ENCODE peak calls at places on chromosome 11, in four cellular contexts. One of them, this sample, is unnamed. For H3K4me1, the result is how much of the 10 kb centered on the place peaks cover.

GRCh38 chr11:65912840-65913239 is 6.0 kb downstream of the C11orf68 start:
- DNase-seq in endothelial cell of umbilical vein: peak
- DNase-seq in fibroblast of lung: peak
- DNase-seq in GM23248: peak
- DNase-seq in this sample: peak

GRCh38 chr11:82828472-82828871 is 71.8 kb downstream of the PRCP start:
- DNase-seq in endothelial cell of umbilical vein: no peak
- DNase-seq in fibroblast of lung: no peak
- DNase-seq in GM23248: no peak
- DNase-seq in this sample: no peak

GRCh38 chr11:123194308-123195181 is 503 bp downstream of the CLMP start:
- DNase-seq in endothelial cell of umbilical vein: no peak
- DNase-seq in fibroblast of lung: no peak
- DNase-seq in GM23248: peak
- DNase-seq in this sample: peak

GRCh38 chr11:34206598-34207300 is 101.3 kb downstream of the NAT10 start:
- DNase-seq in endothelial cell of umbilical vein: no peak
- DNase-seq in fibroblast of lung: no peak
- DNase-seq in GM23248: no peak
- DNase-seq in this sample: peak

GRCh38 chr11:34345991-34346480 is 11.8 kb downstream of the ABTB2 start:
- DNase-seq in endothelial cell of umbilical vein: no peak
- DNase-seq in fibroblast of lung: peak
- DNase-seq in GM23248: peak
- DNase-seq in this sample: no peak

GRCh38 chr11:2512431-2513407 is 67.9 kb downstream of the KCNQ1 start:
- DNase-seq in endothelial cell of umbilical vein: no peak
- DNase-seq in fibroblast of lung: no peak
- DNase-seq in GM23248: no peak
- DNase-seq in this sample: no peak

GRCh38 chr11:129251067-129251466 is 58.9 kb upstream of the ARHGAP32 start:
- DNase-seq in endothelial cell of umbilical vein: no peak
- DNase-seq in fibroblast of lung: peak
- DNase-seq in GM23248: peak
- DNase-seq in this sample: peak

GRCh38 chr11:28965824-28966223 is 857.6 kb downstream of the METTL15 start:
- DNase-seq in endothelial cell of umbilical vein: no peak
- DNase-seq in fibroblast of lung: no peak
- DNase-seq in GM23248: no peak
- DNase-seq in this sample: peak

GRCh38 chr11:46987183-46987582 is 50.6 kb downstream of the CSTPP1 start:
- DNase-seq in endothelial cell of umbilical vein: no peak
- DNase-seq in fibroblast of lung: no peak
- DNase-seq in GM23248: no peak
- DNase-seq in this sample: no peak

GRCh38 chr11:134244593-134244992 is 8.6 kb downstream of the THYN1 start:
- DNase-seq in endothelial cell of umbilical vein: peak
- DNase-seq in fibroblast of lung: no peak
- DNase-seq in GM23248: peak
- DNase-seq in this sample: peak

GRCh38 chr11:62466444-62466843 is 47.6 kb downstream of the SCGB1A1 start:
- DNase-seq in endothelial cell of umbilical vein: no peak
- DNase-seq in fibroblast of lung: no peak
- DNase-seq in GM23248: no peak
- DNase-seq in this sample: no peak

GRCh38 chr11:67062526-67063373 is 6.1 kb downstream of the RHOD start:
- DNase-seq in endothelial cell of umbilical vein: no peak
- DNase-seq in fibroblast of lung: no peak
- DNase-seq in GM23248: no peak
- DNase-seq in this sample: no peak
- H3K4me1 ChIP-seq in endothelial cell of umbilical vein: under half
- H3K4me1 ChIP-seq in fibroblast of lung: under half
- H3K4me1 ChIP-seq in GM23248: under half
- H3K4me1 ChIP-seq in this sample: under half

DNA sequence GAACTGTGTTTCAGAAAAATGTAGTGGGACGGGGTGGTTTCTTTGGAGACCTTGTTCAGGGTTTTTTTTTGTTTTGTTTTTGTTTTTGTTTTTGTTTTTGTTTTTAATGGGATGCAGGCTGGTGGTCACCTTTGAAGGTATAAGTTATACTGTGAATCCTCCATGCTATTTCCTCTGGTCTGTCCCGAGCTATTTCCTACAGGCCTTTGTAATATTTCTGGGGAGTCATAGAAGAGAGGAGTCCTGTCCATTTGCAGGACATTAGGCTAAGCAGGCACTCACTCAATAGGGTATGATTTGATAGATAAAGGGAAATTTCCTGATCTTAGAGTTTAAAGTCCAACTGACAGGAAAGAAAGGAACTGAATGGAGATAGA is 78.0 kb downstream of the TRAF6 start:
- DNase-seq in endothelial cell of umbilical vein: no peak
- DNase-seq in fibroblast of lung: no peak
- DNase-seq in GM23248: no peak
- DNase-seq in this sample: no peak
- H3K9ac ChIP-seq in endothelial cell of umbilical vein: no peak
- H3K9ac ChIP-seq in fibroblast of lung: no peak
- H3K9ac ChIP-seq in GM23248: no peak
- H3K9ac ChIP-seq in this sample: no peak

GRCh38 chr11:36346562-36347383 is 50.7 kb downstream of the PRR5L start:
- DNase-seq in endothelial cell of umbilical vein: no peak
- DNase-seq in fibroblast of lung: no peak
- DNase-seq in GM23248: no peak
- DNase-seq in this sample: no peak
- H3K4me3 ChIP-seq in endothelial cell of umbilical vein: no peak
- H3K4me3 ChIP-seq in fibroblast of lung: no peak
- H3K4me3 ChIP-seq in GM23248: no peak
- H3K4me3 ChIP-seq in this sample: no peak

GRCh38 chr11:12171921-12172320 is 61.5 kb downstream of the MICAL2 start:
- DNase-seq in endothelial cell of umbilical vein: no peak
- DNase-seq in fibroblast of lung: no peak
- DNase-seq in GM23248: no peak
- DNase-seq in this sample: no peak

GRCh38 chr11:12170501-12170900 is 60.1 kb downstream of the MICAL2 start:
- DNase-seq in endothelial cell of umbilical vein: no peak
- DNase-seq in fibroblast of lung: no peak
- DNase-seq in GM23248: no peak
- DNase-seq in this sample: no peak

GRCh38 chr11:12168114-12168513 is 57.7 kb downstream of the MICAL2 start:
- DNase-seq in endothelial cell of umbilical vein: no peak
- DNase-seq in fibroblast of lung: no peak
- DNase-seq in GM23248: no peak
- DNase-seq in this sample: no peak

GRCh38 chr11:12170984-12171383 is 60.6 kb downstream of the MICAL2 start:
- DNase-seq in endothelial cell of umbilical vein: no peak
- DNase-seq in fibroblast of lung: peak
- DNase-seq in GM23248: peak
- DNase-seq in this sample: no peak

GRCh38 chr11:12169822-12170221 is 59.4 kb downstream of the MICAL2 start:
- DNase-seq in endothelial cell of umbilical vein: no peak
- DNase-seq in fibroblast of lung: no peak
- DNase-seq in GM23248: no peak
- DNase-seq in this sample: no peak
- H3K4me1 ChIP-seq in endothelial cell of umbilical vein: under half
- H3K4me1 ChIP-seq in fibroblast of lung: under half
- H3K4me1 ChIP-seq in GM23248: half or more
- H3K4me1 ChIP-seq in this sample: under half

This sample was measured in adipocyte.